ENCODE peak calls at places on chromosome 11, in seven cellular contexts. P, A, I, Y, O, B and Z are unnamed samples.

GRCh38 chr11:19730373-19730772 is 17.7 kb downstream of the NAV2 start:
- DNase-seq in Y (no peak), P (peak), I (no peak), A (no peak), O (no peak), B (no peak), Z (no peak)

GRCh38 chr11:66717925-66718319 is 11.1 kb downstream of the SPTBN2 start:
- DNase-seq in B (no peak), O (no peak), I (no peak), A (no peak), Y (no peak), P (no peak), Z (no peak)

GRCh38 chr11:35077709-35078695 is 61.0 kb upstream of the CD44 start:
- DNase-seq in P (no peak), B (no peak), A (no peak), Y (peak), I (peak), O (peak), Z (no peak)

GRCh38 chr11:134014502-134014901 is 54.4 kb upstream of the JAM3 start:
- DNase-seq in Y (no peak), A (no peak), B (no peak), O (peak), P (peak), I (no peak), Z (no peak)

GRCh38 chr11:68660066-68660810 is 24.1 kb upstream of the GAL start:
- DNase-seq in B (no peak), I (no peak), A (no peak), Y (no peak), O (no peak), P (no peak), Z (no peak)

GRCh38 chr11:129785383-129786111 is 30.1 kb upstream of the TMEM45B start:
- DNase-seq in I (no peak), A (no peak), O (peak), P (no peak), Y (no peak), B (no peak), Z (no peak)

GRCh38 chr11:76577199-76577920 is 93.2 kb downstream of the LRRC32 start:
- DNase-seq in O (peak), I (no peak), B (no peak), A (no peak), Y (no peak), P (no peak), Z (peak)

GRCh38 chr11:65110354-65110861 is 1.3 kb upstream of the TM7SF2 start:
- DNase-seq in P (peak), I (peak), B (peak), O (peak), A (peak), Y (peak), Z (peak)

GRCh38 chr11:35622070-35622469 is 3.8 kb downstream of the FJX1 start:
- DNase-seq in B (no peak), O (peak), A (no peak), Y (no peak), I (no peak), P (peak), Z (no peak)

GRCh38 chr11:128757235-128757711 is 63.4 kb downstream of the FLI1 start:
- DNase-seq in B (no peak), O (peak), P (no peak), I (peak), A (peak), Y (peak), Z (no peak)

GRCh38 chr11:132531921-132532320 is 1000.4 kb downstream of the OPCML start:
- DNase-seq in O (no peak), A (no peak), P (no peak), I (no peak), Y (no peak), B (no peak), Z (no peak)

GRCh38 chr11:64878223-64878493 is 263 bp downstream of the EHD1 start:
- DNase-seq in A (no peak), I (no peak), B (no peak), O (no peak), P (no peak), Y (no peak), Z (no peak)

GRCh38 chr11:34599406-34599901 is 21.4 kb upstream of the EHF start:
- DNase-seq in I (no peak), Y (no peak), B (no peak), P (no peak), A (no peak), O (no peak), Z (peak)

GRCh38 chr11:47052576-47052975 is 116.0 kb downstream of the CSTPP1 start:
- DNase-seq in Y (no peak), I (no peak), P (no peak), B (no peak), A (no peak), O (no peak), Z (no peak)

GRCh38 chr11:64378335-64378884 is 19.4 kb downstream of the RPS6KA4 start:
- DNase-seq in B (no peak), P (peak), Y (no peak), O (no peak), I (no peak), A (no peak), Z (no peak)

GRCh38 chr11:88064097-88064705 is 111.0 kb downstream of the RAB38 start:
- DNase-seq in P (no peak), B (no peak), I (no peak), A (no peak), O (no peak), Y (no peak), Z (no peak)

GRCh38 chr11:104771782-104772181 is 126.5 kb downstream of the CASP12 start:
- DNase-seq in I (no peak), Y (no peak), O (no peak), A (no peak), B (no peak), P (no peak), Z (no peak)

GRCh38 chr11:111565111-111565720 is 24.7 kb downstream of the LAYN start:
- DNase-seq in O (peak), A (peak), Y (peak), I (peak), P (peak), B (peak), Z (peak)

GRCh38 chr11:70608568-70609314 is 210.4 kb downstream of the CTTN start:
- DNase-seq in A (no peak), B (no peak), I (no peak), O (no peak), Y (no peak), P (no peak), Z (no peak)

GRCh38 chr11:100719809-100720221 is 32.7 kb downstream of the ARHGAP42 start:
- DNase-seq in O (peak), Y (no peak), B (peak), P (peak), I (no peak), A (no peak), Z (no peak)

GRCh38 chr11:123653405-123653996 is 923 bp downstream of the SCN3B start:
- DNase-seq in B (no peak), A (no peak), P (peak), O (no peak), I (no peak), Y (no peak), Z (no peak)

GRCh38 chr11:66595245-66595904 is 2.4 kb downstream of the CCS start:
- DNase-seq in B (no peak), O (no peak), A (no peak), I (no peak), Y (no peak), P (peak), Z (no peak)

GRCh38 chr11:44743326-44743725 is 16.6 kb downstream of the TSPAN18 start:
- DNase-seq in B (no peak), Y (no peak), I (no peak), O (no peak), P (no peak), A (no peak), Z (no peak)

GRCh38 chr11:14582835-14583234 is 60.8 kb upstream of the PDE3B start:
- DNase-seq in O (no peak), A (no peak), Y (no peak), P (peak), I (no peak), B (peak), Z (no peak)

GRCh38 chr11:7833527-7833926 is 36.8 kb upstream of the OR5P2 start:
- DNase-seq in Y (no peak), P (no peak), I (no peak), A (no peak), O (no peak), B (no peak), Z (no peak)

GRCh38 chr11:12410006-12410728 is 32.8 kb downstream of the PARVA start:
- DNase-seq in P (peak), O (peak), B (no peak), Y (no peak), I (no peak), A (no peak), Z (no peak)

GRCh38 chr11:120197977-120198376 is 12.9 kb upstream of the OAF start:
- DNase-seq in A (no peak), P (no peak), B (no peak), Y (no peak), O (no peak), I (no peak), Z (no peak)